ENCODE peak calls at places on chromosomes 16 and 17, in nine cellular contexts. J is A172, O is GM23338, N is fibroblast of lung, T is lung microvascular endothelial cell, X is iPS-NIHi11, U is NCI-H2081, A is left colon, H is GM13976. C is an unnamed sample.

GRCh38 chr16:83336630-83337029 is 471.1 kb upstream of the HSBP1 start:
- DNase-seq in J (peak), O (no peak), N (peak), T (peak), X (no peak), U (no peak), A (no peak), H (no peak), C (no peak)

GRCh38 chr16:85991425-85991824 is 92.5 kb downstream of the IRF8 start:
- DNase-seq in J (no peak), O (no peak), N (no peak), T (no peak), X (no peak), U (no peak), A (no peak), H (peak), C (no peak)

GRCh38 chr17:31674305-31674704 is 184.7 kb downstream of the COPRS start:
- DNase-seq in J (peak), O (no peak), N (peak), T (peak), X (no peak), U (no peak), A (no peak), H (no peak), C (no peak)

GRCh38 chr16:2033057-2033911 is 6.6 kb downstream of the NHERF2 start:
- DNase-seq in J (peak), O (no peak), N (peak), T (peak), X (peak), U (no peak), A (no peak), H (no peak), C (no peak)

GRCh38 chr16:56350491-56351405 is 74.6 kb downstream of the AMFR start:
- DNase-seq in J (no peak), O (no peak), N (no peak), T (no peak), X (no peak), U (no peak), A (no peak), H (no peak), C (no peak)

GRCh38 chr17:50466371-50467113 is 2.1 kb downstream of the CHAD start:
- DNase-seq in J (no peak), O (no peak), N (no peak), T (no peak), X (no peak), U (no peak), A (peak), H (peak), C (peak)

GRCh38 chr17:16942141-16943031 is 29.5 kb downstream of the TNFRSF13B start:
- DNase-seq in J (peak), O (no peak), N (peak), T (no peak), X (no peak), U (no peak), A (no peak), H (no peak), C (no peak)

GRCh38 chr16:46968063-46968435 is 5.4 kb downstream of the DNAJA2 start:
- DNase-seq in J (no peak), O (no peak), N (no peak), T (no peak), X (no peak), U (no peak), A (no peak), H (no peak), C (no peak)

GRCh38 chr16:12724216-12724615 is 79.5 kb downstream of the CPPED1 start:
- DNase-seq in J (no peak), O (no peak), N (no peak), T (no peak), X (no peak), U (no peak), A (no peak), H (no peak), C (no peak)

GRCh38 chr17:57408064-57408811 is 151.9 kb downstream of the MSI2 start:
- DNase-seq in J (no peak), O (peak), N (peak), T (no peak), X (peak), U (peak), A (peak), H (peak), C (no peak)

GRCh38 chr16:54542805-54543504 is 256.4 kb upstream of the IRX3 start:
- DNase-seq in J (no peak), O (no peak), N (no peak), T (no peak), X (no peak), U (no peak), A (no peak), H (no peak), C (no peak)

GRCh38 chr16:22313141-22313781 is 16.1 kb downstream of the POLR3E start:
- DNase-seq in J (no peak), O (no peak), N (no peak), T (no peak), X (no peak), U (no peak), A (peak), H (no peak), C (no peak)

GRCh38 chr16:69311115-69311532 is at the start of gene VPS4A:
- DNase-seq in J (peak), O (peak), N (peak), T (peak), X (peak), U (peak), A (peak), H (peak), C (peak)

GRCh38 chr17:3845361-3845753 is 689 bp downstream of the NCBP3 start:
- DNase-seq in J (peak), O (no peak), N (peak), T (peak), X (no peak), U (no peak), A (peak), H (peak), C (peak)

GRCh38 chr16:82699711-82700495 is 73.1 kb downstream of the CDH13 start:
- DNase-seq in J (peak), O (no peak), N (peak), T (peak), X (no peak), U (no peak), A (no peak), H (no peak), C (no peak)

GRCh38 chr17:21286066-21286770 is 1.7 kb downstream of the MAP2K3 start:
- DNase-seq in J (peak), O (no peak), N (peak), T (peak), X (no peak), U (peak), A (peak), H (peak), C (peak)

GRCh38 chr16:88017006-88017405 is 65.8 kb downstream of the BANP start:
- DNase-seq in J (no peak), O (no peak), N (no peak), T (no peak), X (no peak), U (no peak), A (no peak), H (no peak), C (no peak)

GRCh38 chr17:3539881-3540540 is 17.6 kb downstream of the TRPV3 start:
- DNase-seq in J (no peak), O (no peak), N (no peak), T (no peak), X (no peak), U (no peak), A (no peak), H (no peak), C (no peak)

GRCh38 chr16:28289106-28289505 is 3.2 kb upstream of the SBK1 start:
- DNase-seq in J (no peak), O (no peak), N (no peak), T (no peak), X (no peak), U (no peak), A (no peak), H (no peak), C (no peak)

GRCh38 chr17:18854956-18855355 is 3.0 kb upstream of the PRPSAP2 start:
- DNase-seq in J (no peak), O (no peak), N (no peak), T (no peak), X (no peak), U (no peak), A (no peak), H (no peak), C (no peak)

GRCh38 chr17:64171041-64171440 is 41.1 kb upstream of the ERN1 start:
- DNase-seq in J (no peak), O (no peak), N (peak), T (peak), X (no peak), U (no peak), A (no peak), H (no peak), C (no peak)

GRCh38 chr16:89606006-89606405 is 7.4 kb upstream of the DPEP1 start:
- DNase-seq in J (no peak), O (no peak), N (no peak), T (no peak), X (no peak), U (no peak), A (no peak), H (no peak), C (no peak)

C was measured in GM12865.